ENCODE peak calls at places on chromosome 6, in eight cellular contexts. J, U, H, V, S, N, E and P are unnamed samples.

GRCh38 chr6:140051521-140052455 is 677.3 kb upstream of the CITED2 start:
- DNase-seq in V (no peak), U (no peak), E (no peak), S (peak; percentile 98), N (no peak), J (no peak), H (no peak), P (no peak)

GRCh38 chr6:112562348-112563220 is 215.5 kb downstream of the RFPL4B start:
- DNase-seq in S (peak; percentile 73), U (no peak), H (no peak), N (no peak), V (peak; percentile 41), J (no peak), E (no peak), P (peak; percentile 39)

GRCh38 chr6:3592371-3592941 is 135.6 kb upstream of the SLC22A23 start:
- DNase-seq in E (no peak), S (peak; percentile 93), J (no peak), U (no peak), N (no peak), H (no peak), V (peak; percentile 33), P (no peak)

GRCh38 chr6:72819609-72820008 is 197.7 kb downstream of the KCNQ5 start:
- DNase-seq in J (no peak), S (no peak), V (no peak), E (no peak), N (no peak), H (no peak), U (no peak), P (no peak)

GRCh38 chr6:130018830-130019795 is 732 bp downstream of the L3MBTL3 start:
- DNase-seq in J (peak; percentile 57), S (peak; percentile 37), N (no peak), E (peak; percentile 61), V (peak; percentile 66), U (peak; percentile 28), H (peak; percentile 60), P (peak; percentile 52)

GRCh38 chr6:71621918-71622519 is 264.3 kb upstream of the RIMS1 start:
- DNase-seq in E (no peak), N (no peak), J (no peak), U (no peak), S (peak; percentile 17), V (peak; percentile 30), H (no peak), P (no peak)

GRCh38 chr6:87730310-87730709 is 28.3 kb upstream of the AKIRIN2 start:
- DNase-seq in N (no peak), V (peak; percentile 34), J (no peak), E (peak; percentile 81), S (peak; percentile 63), U (no peak), H (no peak), P (peak; percentile 13)

GRCh38 chr6:165668951-165669350 is 5.9 kb upstream of the PDE10A start:
- DNase-seq in N (peak; percentile 76), E (no peak), V (no peak), J (no peak), S (no peak), H (no peak), U (no peak), P (no peak)

GRCh38 chr6:130927305-130927704 is 100.1 kb downstream of the SMLR1 start:
- DNase-seq in U (no peak), V (peak; percentile 23), J (no peak), S (no peak), H (no peak), N (no peak), E (no peak), P (no peak)

GRCh38 chr6:30219244-30219643 is 6.0 kb upstream of the TRIM26 start:
- DNase-seq in J (peak; percentile 64), S (peak; percentile 44), U (no peak), H (no peak), E (no peak), N (peak; percentile 32), V (peak; percentile 74), P (peak; percentile 34)

GRCh38 chr6:16654703-16655102 is 106.6 kb downstream of the ATXN1 start:
- DNase-seq in J (no peak), E (no peak), S (no peak), U (no peak), H (no peak), V (no peak), N (no peak), P (no peak)